ENCODE peak calls at places on chromosomes 12 and 14, in six cellular contexts. L, M, O, D, X and B are unnamed samples.

GRCh38 chr12:69069479-69069878 is 136.5 kb upstream of the CPM start:
- DNase-seq in L (no peak), D (no peak), X (no peak), O (no peak), M (no peak), B (no peak)

GRCh38 chr14:73634333-73634833 is 10.4 kb upstream of the DNAL1 start:
- DNase-seq in O (peak; percentile 55), X (no peak), D (peak; percentile 65), L (peak; percentile 51), M (no peak), B (no peak)

GRCh38 chr14:64422753-64423152 is 34.6 kb downstream of the MTHFD1 start:
- DNase-seq in X (no peak), M (no peak), L (no peak), O (no peak), D (no peak), B (no peak)

GRCh38 chr12:27305673-27306504 is 26.7 kb upstream of the BMAL2 start:
- DNase-seq in D (no peak), X (peak; percentile 28), L (no peak), O (no peak), M (no peak), B (no peak)

GRCh38 chr14:74620497-74620921 is 8.5 kb upstream of the LTBP2 start:
- DNase-seq in O (no peak), L (no peak), X (peak; percentile 72), M (no peak), D (no peak), B (no peak)

GRCh38 chr14:29865299-29865698 is 62.3 kb downstream of the PRKD1 start:
- DNase-seq in X (no peak), D (no peak), L (no peak), M (no peak), O (no peak), B (no peak)

GRCh38 chr14:98695809-98696208 is 576.2 kb downstream of the BCL11B start:
- DNase-seq in D (no peak), M (no peak), O (no peak), X (no peak), L (no peak), B (no peak)

GRCh38 chr12:54012631-54013398 is 4.0 kb downstream of the HOXC8 start:
- DNase-seq in O (no peak), L (no peak), D (no peak), X (no peak), M (no peak), B (no peak)

GRCh38 chr14:78758333-78758732 is 588.2 kb downstream of the NRXN3 start:
- DNase-seq in O (no peak), X (peak; percentile 30), L (no peak), M (no peak), D (no peak), B (no peak)

GRCh38 chr14:96255501-96256366 is at the start of gene BDKRB1:
- DNase-seq in O (no peak), L (no peak), X (no peak), M (no peak), D (no peak), B (no peak)

GRCh38 chr12:33223956-33224355 is 215.7 kb downstream of the SYT10 start:
- DNase-seq in M (no peak), L (no peak), D (no peak), X (no peak), O (no peak), B (no peak)

GRCh38 chr12:116492703-116493324 is 66.4 kb upstream of the MAP1LC3B2 start:
- DNase-seq in X (no peak), M (no peak), L (no peak), D (no peak), O (no peak), B (no peak)

GRCh38 chr12:2064078-2064507 is 11.3 kb downstream of the CACNA1C start:
- DNase-seq in X (no peak), M (no peak), O (no peak), L (no peak), D (no peak), B (no peak)

GRCh38 chr12:3366451-3367155 is 124.4 kb upstream of the PRMT8 start:
- DNase-seq in L (no peak), X (no peak), D (no peak), O (no peak), M (no peak), B (no peak)

GRCh38 chr14:89443002-89443660 is 26.1 kb upstream of the FOXN3 start:
- DNase-seq in L (no peak), O (no peak), M (no peak), X (no peak), D (no peak), B (no peak)
- H3K4me1 ChIP-seq in L (no peaks in the 10 kb centered on the region), O (no peaks in the 10 kb centered on the region), M (peaks cover 14% of the 10 kb centered on the region), X (peaks cover 6% of the 10 kb centered on the region), D (peaks cover 6% of the 10 kb centered on the region), B (no peaks in the 10 kb centered on the region)

DNA sequence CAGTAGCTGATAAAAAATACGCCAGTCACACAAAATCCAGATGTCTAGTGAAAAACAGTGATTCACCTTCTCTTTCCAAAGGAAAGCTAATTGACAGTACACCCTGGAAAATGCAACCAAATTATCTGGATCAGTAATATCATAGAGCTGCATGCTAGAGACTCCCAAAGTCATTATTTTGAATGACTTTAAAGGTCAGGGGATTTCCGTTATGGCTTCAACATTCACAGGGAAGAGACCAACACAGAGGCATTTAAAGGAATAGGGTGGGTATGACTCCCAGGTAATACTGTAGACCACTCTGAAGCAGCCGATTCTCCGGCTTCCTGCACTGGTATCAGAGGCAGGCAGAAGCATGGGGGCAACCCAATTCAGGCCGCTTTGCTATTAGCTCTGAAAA is 190.4 kb downstream of the STXBP6 start:
- DNase-seq in M (no peak), X (no peak), O (no peak), L (no peak), D (no peak), B (no peak)
- TF ChIP-seq CTCF in M (no peak), X (no peak), O (no peak), L (no peak), D (no peak), B (no peak)

DNA sequence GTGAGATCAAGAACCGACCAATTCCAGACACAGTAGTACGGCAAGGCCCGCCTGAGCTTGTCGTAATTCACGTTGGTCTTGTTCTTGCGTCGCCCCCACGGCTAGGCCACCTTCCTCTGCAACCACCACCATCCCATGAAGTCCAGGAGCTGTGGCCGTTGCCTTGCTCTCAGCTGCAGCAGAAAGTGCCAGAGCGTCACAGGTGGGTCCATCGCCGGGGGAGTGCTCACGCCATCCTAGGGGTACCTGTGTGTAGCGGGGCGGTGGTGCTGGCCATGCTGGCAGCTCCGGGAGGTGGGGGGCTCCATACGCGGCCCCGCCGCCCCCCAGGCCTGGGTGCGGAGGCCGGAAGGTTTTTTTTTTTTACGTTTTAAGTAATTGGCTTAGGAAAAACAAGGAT is 23.1 kb downstream of the TMEM121 start:
- DNase-seq in M (no peak), X (no peak), L (no peak), D (no peak), O (no peak), B (no peak)
- TF ChIP-seq POLR2A in M (no peak), X (no peak), L (no peak), D (no peak), O (no peak), B (no peak)

GRCh38 chr12:6941267-6941666 is 2.3 kb upstream of the RNU7-1 start:
- DNase-seq in D (no peak), L (no peak), M (no peak), X (no peak), O (no peak), B (no peak)
- H3K4me1 ChIP-seq in D (peaks cover 20% of the 10 kb centered on the region), L (peaks cover 83% of the 10 kb centered on the region), M (peaks cover 37% of the 10 kb centered on the region), X (peaks cover 47% of the 10 kb centered on the region), O (peaks cover 25% of the 10 kb centered on the region), B (peaks cover 25% of the 10 kb centered on the region)

GRCh38 chr14:57865450-57866198 is at the start of gene SLC35F4:
- DNase-seq in X (no peak), D (no peak), L (no peak), O (no peak), M (no peak), B (no peak)
- TF ChIP-seq CTCF in X (no peak), D (no peak), L (no peak), O (no peak), M (no peak), B (no peak)

GRCh38 chr12:122024132-122024785 is 2.6 kb downstream of the BCL7A start:
- DNase-seq in O (no peak), D (no peak), L (no peak), M (no peak), X (peak; percentile 20), B (no peak)

GRCh38 chr12:122021193-122021821 is 377 bp upstream of the BCL7A start:
- DNase-seq in L (no peak), O (peak; percentile 31), X (no peak), D (peak; percentile 43), M (no peak), B (no peak)

GRCh38 chr12:122022393-122023338 is 982 bp downstream of the BCL7A start:
- DNase-seq in O (no peak), L (peak; percentile 31), M (no peak), X (no peak), D (peak; percentile 32), B (no peak)

GRCh38 chr12:122021822-122022392 is at the start of gene BCL7A:
- DNase-seq in M (no peak), D (peak; percentile 77), O (peak; percentile 76), L (peak; percentile 70), X (peak; percentile 15), B (peak; percentile 58)

DNA sequence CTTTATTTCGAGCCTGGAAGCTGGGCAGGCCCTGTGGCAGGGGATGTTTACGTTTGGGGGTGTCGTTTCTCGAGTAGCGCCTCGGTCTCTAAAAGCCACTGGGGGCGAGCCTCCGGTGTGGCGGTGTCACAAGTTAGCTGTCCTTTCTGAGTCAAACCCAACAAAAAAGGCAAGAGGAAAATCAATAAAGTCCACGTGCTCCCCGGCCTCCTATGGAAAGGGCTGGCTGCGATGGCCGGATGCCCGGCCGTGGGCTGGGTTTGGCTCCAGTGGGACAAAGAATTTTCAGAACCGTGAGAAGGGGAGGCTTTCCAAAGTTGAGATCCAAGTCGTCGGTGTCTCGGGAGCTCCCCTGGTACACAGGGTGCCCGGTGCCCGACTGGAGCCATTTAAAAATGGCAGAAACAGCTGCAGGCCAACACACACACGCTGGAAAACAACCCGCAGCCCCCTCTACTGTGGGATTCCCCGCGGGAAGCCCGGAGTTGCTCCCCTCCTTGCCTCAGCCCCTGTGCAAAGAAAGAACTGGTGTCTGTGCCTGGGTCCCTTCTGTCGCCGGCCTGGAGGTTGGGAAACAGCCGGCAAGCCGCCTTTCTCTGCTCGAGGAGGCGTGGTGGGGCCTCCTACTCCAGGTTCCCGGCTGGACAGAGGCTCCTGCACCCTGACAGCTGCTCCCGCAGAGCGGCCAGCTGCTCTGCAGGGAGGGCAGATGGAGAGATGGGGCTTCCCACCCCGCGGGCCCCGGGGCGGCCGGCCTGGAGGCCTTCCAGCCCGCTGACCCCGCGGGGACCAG is 1.9 kb downstream of the BCL7A start:
- DNase-seq in O (peak; percentile 60), L (peak; percentile 70), D (peak; percentile 78), X (peak; percentile 80), M (no peak), B (peak; percentile 78)
- TF ChIP-seq POLR2A in O (peak; percentile 18), L (no peak), D (no peak), X (peak; percentile 46), M (no peak), B (peak; percentile 33)